ENCODE peak calls at places on chromosome 17, in four cellular contexts. I, B, Y and F are unnamed samples. For H3K9me3, the result is how much of the 10 kb centered on the place peaks cover.

GRCh38 chr17:18246109-18246725 is 12.3 kb downstream of the FLII start:
- DNase-seq in I (no peak), B (no peak), Y (no peak), F (no peak)

GRCh38 chr17:15263206-15263579 is 1.9 kb downstream of the PMP22 start:
- DNase-seq in I (peak), B (peak), Y (peak), F (peak)

GRCh38 chr17:82914375-82914774 is 74.6 kb upstream of the ZNF750 start:
- DNase-seq in I (no peak), B (no peak), Y (no peak), F (peak)

GRCh38 chr17:38454528-38454927 is 26.3 kb downstream of the ARHGAP23 start:
- DNase-seq in I (no peak), B (peak), Y (no peak), F (peak)

GRCh38 chr17:46141645-46142044 is 51.6 kb downstream of the KANSL1 start:
- DNase-seq in I (no peak), B (no peak), Y (no peak), F (no peak)

GRCh38 chr17:81967533-81968395 is 6.8 kb upstream of the NOTUM start:
- DNase-seq in I (peak), B (peak), Y (peak), F (peak)

GRCh38 chr17:68591583-68591982 is 9.6 kb downstream of the FAM20A start:
- DNase-seq in I (no peak), B (no peak), Y (no peak), F (no peak)

GRCh38 chr17:61393550-61393903 is 6.1 kb upstream of the TBX2 start:
- DNase-seq in I (no peak), B (no peak), Y (no peak), F (no peak)

GRCh38 chr17:1180958-1181768 is 1.4 kb upstream of the ABR start:
- DNase-seq in I (peak), B (no peak), Y (peak), F (no peak)

GRCh38 chr17:40791116-40791515 is 8.6 kb downstream of the KRT28 start:
- DNase-seq in I (no peak), B (peak), Y (no peak), F (no peak)

GRCh38 chr17:19299866-19300265 is 62.7 kb downstream of the B9D1 start:
- DNase-seq in I (no peak), B (no peak), Y (no peak), F (no peak)

GRCh38 chr17:58475985-58476384 is 12.2 kb downstream of the HSF5 start:
- DNase-seq in I (no peak), B (no peak), Y (no peak), F (no peak)

GRCh38 chr17:10117581-10118001 is 80.8 kb downstream of the GAS7 start:
- DNase-seq in I (peak), B (no peak), Y (no peak), F (peak)

GRCh38 chr17:6713130-6713917 is at the start of gene SLC13A5:
- DNase-seq in I (no peak), B (no peak), Y (peak), F (no peak)

GRCh38 chr17:76543482-76544122 is 3.8 kb downstream of the PRCD start:
- DNase-seq in I (peak), B (no peak), Y (no peak), F (no peak)

GRCh38 chr17:39607851-39608130 is at the start of gene NEUROD2:
- DNase-seq in I (no peak), B (no peak), Y (no peak), F (no peak)

GRCh38 chr17:2776589-2777241 is 19.5 kb upstream of the RAP1GAP2 start:
- DNase-seq in I (no peak), B (no peak), Y (peak), F (no peak)

GRCh38 chr17:40495140-40495539 is 6.3 kb downstream of the TNS4 start:
- DNase-seq in I (no peak), B (no peak), Y (no peak), F (no peak)

GRCh38 chr17:8922451-8922850 is 43.1 kb downstream of the PIK3R5 start:
- DNase-seq in I (no peak), B (peak), Y (no peak), F (no peak)

GRCh38 chr17:75876190-75876937 is 2.0 kb downstream of the TRIM47 start:
- DNase-seq in I (peak), B (no peak), Y (no peak), F (peak)

GRCh38 chr17:47184671-47185070 is 4.4 kb downstream of the CDC27 start:
- DNase-seq in I (no peak), B (no peak), Y (peak), F (no peak)

GRCh38 chr17:9072626-9073339 is 51.5 kb downstream of the NTN1 start:
- DNase-seq in I (no peak), B (peak), Y (no peak), F (no peak)

GRCh38 chr17:52744179-52744578 is 585.7 kb upstream of the CA10 start:
- DNase-seq in I (no peak), B (no peak), Y (no peak), F (no peak)

GRCh38 chr17:9549215-9549614 is 26.4 kb downstream of the STX8 start:
- DNase-seq in I (no peak), B (no peak), Y (no peak), F (no peak)

GRCh38 chr17:8941980-8942617 is 23.4 kb downstream of the PIK3R5 start:
- DNase-seq in I (peak), B (no peak), Y (no peak), F (no peak)

GRCh38 chr17:17937450-17937849 is 34.8 kb downstream of the TOM1L2 start:
- DNase-seq in I (no peak), B (no peak), Y (no peak), F (no peak)

GRCh38 chr17:46115687-46116086 is 77.5 kb downstream of the KANSL1 start:
- DNase-seq in I (no peak), B (no peak), Y (no peak), F (no peak)

GRCh38 chr17:59418732-59419166 is 87.3 kb downstream of the YPEL2 start:
- DNase-seq in I (no peak), B (no peak), Y (no peak), F (no peak)

GRCh38 chr17:55722742-55723487 is at the start of gene TMEM100:
- DNase-seq in I (no peak), B (peak), Y (no peak), F (no peak)

GRCh38 chr17:31060814-31061550 is 33.8 kb upstream of the NF1 start:
- DNase-seq in I (no peak), B (no peak), Y (no peak), F (no peak)

GRCh38 chr17:66612993-66613392 is 221.9 kb upstream of the CACNG5 start:
- DNase-seq in I (no peak), B (no peak), Y (no peak), F (no peak)

GRCh38 chr17:77704048-77704815 is 254.3 kb upstream of the TNRC6C start:
- DNase-seq in I (no peak), B (no peak), Y (no peak), F (no peak)
- H3K9me3 ChIP-seq in I (under half), B (under half), Y (under half), F (under half)

GRCh38 chr17:74442670-74443515 is 11.0 kb downstream of the GPRC5C start:
- DNase-seq in I (peak), B (peak), Y (peak), F (peak)

GRCh38 chr17:74443516-74444296 is 11.8 kb downstream of the GPRC5C start:
- DNase-seq in I (no peak), B (no peak), Y (no peak), F (no peak)

GRCh38 chr17:74441537-74441936 is 9.6 kb downstream of the GPRC5C start:
- DNase-seq in I (no peak), B (no peak), Y (no peak), F (no peak)

GRCh38 chr17:74444406-74444805 is 12.5 kb downstream of the GPRC5C start:
- DNase-seq in I (no peak), B (peak), Y (no peak), F (peak)

GRCh38 chr17:74442291-74442669 is 10.4 kb downstream of the GPRC5C start:
- DNase-seq in I (peak), B (no peak), Y (no peak), F (no peak)
- H3K4me3 ChIP-seq in I (no peak), B (no peak), Y (no peak), F (peak)

GRCh38 chr17:35978346-35978745 is 3.0 kb downstream of the CCL16 start:
- DNase-seq in I (no peak), B (no peak), Y (no peak), F (no peak)

GRCh38 chr17:35982409-35983191 is 1.3 kb upstream of the CCL16 start:
- DNase-seq in I (no peak), B (no peak), Y (no peak), F (no peak)

GRCh38 chr17:35984140-35984539 is 2.4 kb downstream of the CCL14 start:
- DNase-seq in I (no peak), B (no peak), Y (no peak), F (no peak)

GRCh38 chr17:35981908-35982330 is 622 bp upstream of the CCL16 start:
- DNase-seq in I (no peak), B (no peak), Y (no peak), F (no peak)

GRCh38 chr17:35981246-35981645 is at the start of gene CCL16:
- DNase-seq in I (no peak), B (no peak), Y (no peak), F (no peak)
- H3K27ac ChIP-seq in I (no peak), B (no peak), Y (no peak), F (no peak)

GRCh38 chr17:27203241-27203640 is 90.7 kb upstream of the WSB1 start:
- DNase-seq in I (no peak), B (no peak), Y (no peak), F (no peak)
- H3K9me3 ChIP-seq in I (under half), B (under half), Y (under half), F (under half)

GRCh38 chr17:43755389-43755875 is 3.2 kb downstream of the SOST start:
- DNase-seq in I (peak), B (no peak), Y (peak), F (no peak)
- H3K4me3 ChIP-seq in I (peak), B (peak), Y (no peak), F (no peak)